ENCODE peak calls at places on chromosomes 13 and 19, in eight cellular contexts. J is ovary, G is sigmoid colon, N is heart left ventricle, V is IMR-90, F is endothelial cell of umbilical vein, I is stomach, R is A549. O is an unnamed sample. For H3K9me3, the result is how much of the 10 kb centered on the place peaks cover.

GRCh38 chr19:50663280-50663790 is 14.1 kb downstream of the C19orf81 start:
- DNase-seq in V (no peak), N (no peak), F (no peak), R (peak), J (no peak), G (no peak), I (no peak), O (no peak)

GRCh38 chr19:33392341-33393285 is 19.1 kb downstream of the CEBPG start:
- DNase-seq in R (no peak), N (peak), G (peak), V (no peak), I (peak), J (peak), F (no peak), O (no peak)

GRCh38 chr13:27461940-27462584 is 11.7 kb upstream of the MTIF3 start:
- DNase-seq in V (no peak), F (no peak), I (no peak), J (no peak), R (no peak), N (peak), G (no peak), O (no peak)

GRCh38 chr19:43620061-43621001 is 902 bp upstream of the ZNF428 start:
- DNase-seq in J (no peak), R (no peak), V (no peak), N (no peak), I (no peak), F (no peak), G (no peak), O (no peak)

GRCh38 chr13:50915562-50915961 is 6.0 kb downstream of the RNASEH2B start:
- DNase-seq in V (no peak), J (no peak), N (no peak), G (no peak), I (no peak), F (no peak), R (no peak), O (no peak)

GRCh38 chr19:7428651-7429113 is 60.2 kb downstream of the PEX11G start:
- DNase-seq in F (no peak), N (no peak), V (no peak), G (no peak), I (no peak), R (no peak), J (no peak), O (no peak)

GRCh38 chr19:17779281-17779930 is 15.5 kb upstream of the B3GNT3 start:
- DNase-seq in R (peak), J (peak), I (no peak), N (peak), G (no peak), F (no peak), V (peak), O (peak)

GRCh38 chr19:17171874-17172273 is 43.3 kb upstream of the USE1 start:
- DNase-seq in G (no peak), I (no peak), V (no peak), R (no peak), N (no peak), J (no peak), F (no peak), O (no peak)

GRCh38 chr13:20383058-20383457 is 142.6 kb downstream of the CRYL1 start:
- DNase-seq in J (no peak), V (no peak), F (no peak), I (no peak), N (no peak), G (no peak), R (no peak), O (no peak)

GRCh38 chr19:18908917-18909619 is 10.1 kb downstream of the COPE start:
- DNase-seq in I (no peak), N (no peak), R (no peak), V (no peak), F (no peak), G (no peak), J (no peak), O (peak)

GRCh38 chr19:7784856-7785255 is 21.8 kb downstream of the CLEC4M start:
- DNase-seq in G (no peak), J (no peak), R (no peak), I (no peak), V (no peak), F (no peak), N (no peak), O (no peak)

GRCh38 chr13:30868806-30869470 is 37.1 kb upstream of the MEDAG start:
- DNase-seq in F (no peak), N (no peak), R (no peak), G (no peak), J (no peak), V (peak), I (no peak), O (no peak)

GRCh38 chr19:7505288-7505681 is 10.6 kb upstream of the ZNF358 start:
- DNase-seq in F (no peak), N (no peak), R (no peak), J (no peak), G (no peak), V (no peak), I (no peak), O (no peak)

GRCh38 chr13:114073881-114074551 is 58.4 kb downstream of the RASA3 start:
- DNase-seq in R (no peak), I (no peak), F (no peak), V (no peak), J (no peak), N (no peak), G (peak), O (no peak)

GRCh38 chr13:86383151-86383550 is 583.9 kb upstream of the SLITRK6 start:
- DNase-seq in V (no peak), F (no peak), N (no peak), J (no peak), I (no peak), R (no peak), G (no peak), O (no peak)

GRCh38 chr13:45496942-45497341 is 32.2 kb downstream of the COG3 start:
- DNase-seq in N (no peak), V (no peak), I (no peak), G (no peak), R (no peak), F (no peak), J (no peak), O (no peak)

GRCh38 chr19:39805120-39805519 is 26.5 kb downstream of the LEUTX start:
- DNase-seq in G (no peak), F (no peak), V (peak), I (no peak), R (no peak), J (no peak), N (peak), O (no peak)

GRCh38 chr19:34402074-34402600 is 2.1 kb upstream of the PDCD2L start:
- DNase-seq in R (peak), I (peak), G (no peak), N (no peak), J (no peak), V (no peak), F (no peak), O (no peak)

GRCh38 chr19:42191855-42192254 is 25.6 kb downstream of the DEDD2 start:
- DNase-seq in N (no peak), G (no peak), V (peak), I (peak), R (peak), F (no peak), J (no peak), O (no peak)

GRCh38 chr13:20400774-20401173 is 124.9 kb downstream of the CRYL1 start:
- DNase-seq in R (no peak), N (no peak), I (peak), J (no peak), F (no peak), G (no peak), V (peak), O (no peak)

GRCh38 chr13:44470623-44471562 is 97.3 kb downstream of the SERP2 start:
- DNase-seq in R (peak), N (no peak), F (peak), J (no peak), V (peak), G (no peak), I (no peak), O (no peak)

GRCh38 chr19:56360841-56361240 is 32.5 kb downstream of the ZNF582 start:
- DNase-seq in J (no peak), F (no peak), R (no peak), I (no peak), N (no peak), V (no peak), G (no peak), O (no peak)

GRCh38 chr13:99426426-99426825 is 74.8 kb upstream of the TM9SF2 start:
- DNase-seq in I (no peak), R (no peak), N (no peak), V (no peak), F (no peak), J (no peak), G (no peak), O (no peak)

GRCh38 chr13:23848639-23849282 is 40.4 kb downstream of the MIPEP start:
- DNase-seq in V (no peak), F (no peak), N (no peak), R (no peak), G (no peak), I (no peak), J (no peak), O (no peak)

GRCh38 chr19:27734496-27735220 is 1478.3 kb downstream of the UQCRFS1 start:
- DNase-seq in I (no peak), J (no peak), R (no peak), G (no peak), N (no peak), V (no peak), F (no peak), O (no peak)

GRCh38 chr13:79678100-79678499 is 197.1 kb downstream of the NDFIP2 start:
- DNase-seq in R (no peak), I (no peak), J (no peak), F (no peak), G (no peak), N (no peak), V (peak), O (no peak)

GRCh38 chr19:19637523-19638251 is 5.8 kb downstream of the GMIP start:
- DNase-seq in G (no peak), J (no peak), N (no peak), F (no peak), V (no peak), R (no peak), I (peak), O (no peak)

GRCh38 chr13:37058801-37059135 is 720 bp downstream of the SUPT20H start:
- DNase-seq in J (no peak), F (no peak), V (no peak), N (peak), I (no peak), R (no peak), G (no peak), O (peak)

GRCh38 chr19:10603873-10604459 is 16.9 kb upstream of the AP1M2 start:
- DNase-seq in J (no peak), V (no peak), R (no peak), I (peak), G (no peak), F (peak), N (no peak), O (no peak)

GRCh38 chr19:6721113-6721474 is 644 bp upstream of the C3 start:
- DNase-seq in N (no peak), R (no peak), F (no peak), G (no peak), J (no peak), V (no peak), I (no peak), O (no peak)

GRCh38 chr13:52118595-52118994 is 10.3 kb downstream of the NEK5 start:
- DNase-seq in G (no peak), N (no peak), I (no peak), R (no peak), F (no peak), V (no peak), J (no peak), O (no peak)

GRCh38 chr19:5035105-5035761 is 66.3 kb downstream of the KDM4B start:
- DNase-seq in J (peak), R (no peak), V (no peak), N (no peak), I (no peak), F (no peak), G (no peak), O (peak)
- H3K9me3 ChIP-seq in J (under half), R (under half), V (under half), N (under half), I (under half), F (under half), G (under half), O (under half)

GRCh38 chr13:110714798-110715394 is 1.4 kb downstream of the ING1 start:
- DNase-seq in V (peak), N (peak), I (peak), R (no peak), F (no peak), J (peak), G (peak), O (peak)
- TF ChIP-seq POLR2A in V (peak), N (peak), I (peak), R (peak), F (peak), J (peak), G (peak), O (peak)

GRCh38 chr19:1770866-1771576 is 17.7 kb downstream of the ONECUT3 start:
- DNase-seq in R (no peak), I (no peak), V (no peak), J (no peak), G (no peak), F (no peak), N (no peak), O (no peak)
- H3K9me3 ChIP-seq in R (under half), I (under half), V (under half), J (under half), G (under half), F (under half), N (under half), O (under half)

DNA sequence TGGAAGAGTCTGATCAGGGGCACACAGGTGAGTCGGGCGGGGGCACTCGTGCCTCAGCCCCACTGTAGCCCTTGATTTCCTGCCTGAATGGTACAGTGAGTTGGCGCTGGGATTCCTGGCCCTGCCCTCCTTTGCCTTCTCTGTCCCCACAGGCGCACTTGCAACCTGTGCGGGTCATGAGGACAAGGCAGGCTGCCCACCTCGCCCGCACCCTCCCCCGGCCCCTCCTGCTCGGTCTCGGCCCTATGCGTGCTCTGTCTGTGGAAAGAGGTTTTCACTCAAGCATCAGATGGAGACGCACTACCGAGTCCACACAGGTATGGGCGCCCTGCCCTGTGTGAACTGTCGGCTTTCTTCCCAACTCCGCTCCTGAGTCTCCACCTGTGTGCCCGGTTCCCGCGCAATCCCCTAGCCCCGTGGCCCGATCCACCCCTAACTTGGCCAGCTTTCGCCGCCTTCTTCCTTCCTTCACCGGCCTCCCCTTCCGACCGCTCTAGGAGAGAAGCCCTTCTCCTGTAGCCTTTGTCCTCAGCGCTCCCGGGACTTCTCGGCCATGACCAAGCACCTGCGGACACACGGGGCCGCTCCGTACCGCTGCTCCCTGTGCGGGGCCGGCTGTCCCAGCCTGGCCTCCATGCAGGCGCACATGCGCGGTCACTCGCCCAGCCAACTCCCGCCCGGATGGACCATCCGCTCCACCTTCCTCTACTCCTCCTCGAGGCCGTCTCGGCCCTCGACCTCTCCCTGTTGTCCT is 1.6 kb upstream of the KMT2B start:
- DNase-seq in R (peak), G (peak), J (peak), V (peak), N (peak), I (peak), F (no peak), O (peak)
- TF ChIP-seq POLR2A in R (peak), G (no peak), J (no peak), V (no peak), N (peak), I (no peak), F (no peak), O (no peak)

DNA sequence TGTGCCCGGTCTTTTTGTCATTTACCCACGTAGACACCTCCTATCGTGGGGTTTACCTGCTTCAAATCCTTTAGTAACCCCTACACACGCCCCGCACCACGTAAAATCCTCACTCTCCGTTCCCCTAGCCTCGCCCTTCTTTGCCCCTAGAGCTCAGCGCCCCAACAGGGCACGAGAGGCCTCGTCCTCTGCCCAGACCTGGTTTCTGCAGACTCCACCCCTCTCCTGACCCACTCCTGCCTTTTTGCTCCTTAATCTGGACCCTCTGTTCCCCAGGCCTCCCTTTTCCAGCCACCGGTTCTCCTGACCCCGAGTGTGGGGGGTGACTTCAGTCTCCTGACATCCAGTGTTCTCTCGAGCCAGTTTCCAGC is 427 bp downstream of the ZNF528 start:
- DNase-seq in F (no peak), V (peak), I (no peak), R (no peak), J (no peak), G (no peak), N (no peak), O (peak)
- H3K9me3 ChIP-seq in F (under half), V (under half), I (half or more), R (half or more), J (under half), G (under half), N (under half), O (under half)

GRCh38 chr19:1455336-1456120 is 5.6 kb downstream of the APC2 start:
- DNase-seq in G (no peak), V (peak), J (no peak), I (peak), R (peak), N (no peak), F (peak), O (peak)
- TF ChIP-seq POLR2A in G (no peak), V (no peak), J (no peak), I (no peak), R (no peak), N (no peak), F (no peak), O (no peak)